ENCODE peak calls at places on chromosomes 11 and 22, in seven cellular contexts. V is Peyer's patch, N is lower lobe of right lung, M is stomach, A is GM06990, C is tibial artery, T is IMR-90. L is an unnamed sample. For H3K27me3, the result is how much of the 10 kb centered on the place peaks cover.

GRCh38 chr22:23236026-23236425 is 55.7 kb downstream of the BCR start:
- DNase-seq in V (no peak), N (no peak), M (no peak), A (no peak), C (no peak), T (peak), L (no peak)

GRCh38 chr22:42300286-42301071 is 30.0 kb upstream of the TCF20 start:
- DNase-seq in V (no peak), N (no peak), M (peak), A (peak), C (no peak), T (no peak), L (no peak)

GRCh38 chr11:46386005-46386331 is 4.5 kb downstream of the MDK start:
- DNase-seq in V (no peak), N (no peak), M (no peak), A (no peak), C (no peak), T (no peak), L (no peak)

GRCh38 chr22:46984751-46985506 is 222.5 kb downstream of the TBC1D22A start:
- DNase-seq in V (no peak), N (no peak), M (no peak), A (no peak), C (no peak), T (peak), L (peak)

GRCh38 chr11:9099617-9100016 is 8.2 kb upstream of the SCUBE2 start:
- DNase-seq in V (no peak), N (no peak), M (no peak), A (no peak), C (no peak), T (no peak), L (no peak)

GRCh38 chr22:43592470-43592869 is 180.7 kb downstream of the MPPED1 start:
- DNase-seq in V (no peak), N (no peak), M (no peak), A (no peak), C (no peak), T (peak), L (no peak)

GRCh38 chr11:130159139-130159538 is 443 bp upstream of the ST14 start:
- DNase-seq in V (no peak), N (no peak), M (no peak), A (no peak), C (no peak), T (no peak), L (no peak)

GRCh38 chr22:38871360-38872171 is 450 bp downstream of the CBX6 start:
- DNase-seq in V (no peak), N (peak), M (peak), A (no peak), C (no peak), T (no peak), L (no peak)

GRCh38 chr22:44497218-44497903 is 672 bp downstream of the RTL6 start:
- DNase-seq in V (no peak), N (no peak), M (no peak), A (peak), C (no peak), T (peak), L (no peak)

GRCh38 chr11:102254047-102254446 is 63.2 kb upstream of the BIRC3 start:
- DNase-seq in V (no peak), N (no peak), M (no peak), A (no peak), C (no peak), T (no peak), L (no peak)

GRCh38 chr22:45511847-45512261 is 9.2 kb downstream of the FBLN1 start:
- DNase-seq in V (no peak), N (no peak), M (peak), A (no peak), C (peak), T (peak), L (peak)

GRCh38 chr22:28822930-28823481 is 22.6 kb upstream of the XBP1 start:
- DNase-seq in V (no peak), N (no peak), M (peak), A (no peak), C (no peak), T (no peak), L (no peak)

GRCh38 chr11:35546317-35546716 is 20.9 kb upstream of the PAMR1 start:
- DNase-seq in V (no peak), N (no peak), M (no peak), A (no peak), C (no peak), T (no peak), L (no peak)

GRCh38 chr11:35009941-35010337 is 93.5 kb downstream of the PDHX start:
- DNase-seq in V (no peak), N (no peak), M (no peak), A (no peak), C (no peak), T (no peak), L (no peak)

GRCh38 chr11:128547946-128548654 is 39.3 kb downstream of the ETS1 start:
- DNase-seq in V (no peak), N (no peak), M (no peak), A (no peak), C (no peak), T (no peak), L (no peak)

GRCh38 chr11:26909429-26910009 is 84.4 kb upstream of the FIBIN start:
- DNase-seq in V (no peak), N (no peak), M (no peak), A (no peak), C (no peak), T (no peak), L (no peak)

GRCh38 chr11:110712643-110713468 is 619 bp upstream of the ARHGAP20 start:
- DNase-seq in V (no peak), N (no peak), M (no peak), A (no peak), C (peak), T (peak), L (no peak)

GRCh38 chr11:90241414-90241813 is 18.6 kb upstream of the CHORDC1 start:
- DNase-seq in V (no peak), N (no peak), M (no peak), A (no peak), C (no peak), T (no peak), L (no peak)

GRCh38 chr11:94762995-94763394 is 5.2 kb upstream of the AMOTL1 start:
- DNase-seq in V (no peak), N (no peak), M (no peak), A (no peak), C (no peak), T (no peak), L (no peak)

GRCh38 chr22:20140521-20140964 is 8.9 kb downstream of the ZDHHC8 start:
- DNase-seq in V (no peak), N (no peak), M (no peak), A (no peak), C (no peak), T (no peak), L (no peak)

GRCh38 chr11:94740975-94741707 is 27.0 kb upstream of the AMOTL1 start:
- DNase-seq in V (no peak), N (peak), M (no peak), A (no peak), C (no peak), T (peak), L (no peak)

GRCh38 chr11:110720646-110721283 is 8.5 kb upstream of the ARHGAP20 start:
- DNase-seq in V (no peak), N (no peak), M (no peak), A (no peak), C (no peak), T (peak), L (no peak)

GRCh38 chr11:48081151-48082010 is 101.0 kb downstream of the PTPRJ start:
- DNase-seq in V (no peak), N (peak), M (no peak), A (no peak), C (peak), T (peak), L (no peak)

GRCh38 chr11:35289821-35290220 is 129.5 kb downstream of the SLC1A2 start:
- DNase-seq in V (no peak), N (no peak), M (no peak), A (no peak), C (no peak), T (peak), L (no peak)

GRCh38 chr11:18617688-18618340 is 16.3 kb downstream of the SPTY2D1 start:
- DNase-seq in V (no peak), N (no peak), M (no peak), A (no peak), C (no peak), T (peak), L (no peak)

DNA sequence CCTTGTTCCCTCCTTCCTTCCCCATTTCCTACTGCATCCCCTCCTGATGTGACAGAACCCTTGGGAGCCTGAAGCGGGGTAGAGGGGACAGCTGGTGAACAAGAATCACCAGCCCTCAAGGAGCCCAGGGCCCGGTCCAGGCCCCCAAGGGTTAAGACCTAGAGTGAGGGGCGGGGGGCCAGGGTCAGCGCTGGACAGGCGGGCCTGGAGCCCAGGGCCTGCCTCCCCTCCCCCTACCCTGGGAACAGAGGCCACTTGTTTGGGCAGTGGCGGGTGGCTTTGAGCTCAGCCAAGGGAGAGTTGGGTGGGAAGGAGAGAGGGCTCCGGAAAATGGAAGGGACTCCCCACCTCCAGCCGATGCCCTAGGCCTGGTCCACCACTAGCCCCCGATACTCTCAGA is 2.1 kb downstream of the ARAP1 start:
- DNase-seq in V (no peak), N (no peak), M (no peak), A (no peak), C (no peak), T (no peak), L (no peak)
- H3K4me3 ChIP-seq in V (no peak), N (no peak), M (no peak), A (no peak), C (no peak), T (no peak), L (no peak)

DNA sequence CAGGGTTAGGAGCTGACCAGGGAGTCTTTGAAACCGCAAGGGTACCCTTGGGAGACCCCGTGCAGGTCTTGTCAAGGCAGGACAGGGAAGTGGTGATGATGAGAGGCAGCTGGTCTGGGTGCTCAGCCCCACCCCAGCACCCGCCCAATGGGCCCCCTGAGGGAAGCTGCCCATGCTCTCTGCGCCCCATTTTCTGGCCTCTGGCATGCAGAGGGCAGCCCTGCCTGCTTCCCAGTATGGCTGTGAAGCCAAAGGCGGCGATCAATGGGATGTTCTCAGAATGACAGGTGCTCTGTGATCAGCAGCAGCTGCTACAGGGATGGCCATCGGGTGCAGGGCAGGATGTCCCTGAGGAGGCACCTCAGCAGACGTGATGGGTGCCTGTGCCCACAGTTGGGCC is 54.7 kb downstream of the CDKN1C start:
- DNase-seq in V (no peak), N (peak), M (no peak), A (no peak), C (no peak), T (no peak), L (no peak)
- TF ChIP-seq CTCF in V (no peak), N (no peak), M (no peak), A (no peak), C (no peak), T (no peak), L (no peak)

DNA sequence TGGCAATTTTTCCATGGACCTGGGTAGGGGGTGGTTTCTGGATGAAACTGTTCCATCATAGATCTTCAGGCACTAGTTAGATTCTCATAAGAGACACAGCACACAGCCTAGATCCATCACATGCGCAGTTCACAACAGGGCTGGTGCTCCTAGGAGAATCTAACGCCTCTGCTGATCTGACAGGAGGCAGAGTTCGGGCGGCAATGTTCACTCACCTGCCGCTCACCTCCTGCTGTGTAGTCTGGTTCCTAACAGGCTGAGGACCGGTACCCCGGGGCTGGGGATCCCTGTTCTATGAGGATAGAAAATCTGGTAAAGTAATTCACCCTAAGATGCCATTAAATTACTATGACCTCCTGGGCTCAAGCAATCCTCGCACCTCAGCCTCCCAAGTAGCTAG is 318.0 kb downstream of the KIRREL3 start:
- DNase-seq in V (no peak), N (no peak), M (no peak), A (no peak), C (no peak), T (no peak), L (no peak)
- H3K27me3 ChIP-seq in V (under half), N (under half), M (under half), A (under half), C (under half), T (under half), L (under half)

GRCh38 chr11:64361659-64362058 is 2.7 kb downstream of the RPS6KA4 start:
- DNase-seq in V (no peak), N (no peak), M (no peak), A (no peak), C (no peak), T (no peak), L (no peak)

GRCh38 chr11:64362339-64362738 is 3.4 kb downstream of the RPS6KA4 start:
- DNase-seq in V (no peak), N (no peak), M (no peak), A (no peak), C (no peak), T (no peak), L (no peak)

GRCh38 chr11:64358907-64359711 is at the start of gene RPS6KA4:
- DNase-seq in V (peak), N (peak), M (peak), A (peak), C (peak), T (peak), L (no peak)

GRCh38 chr11:64359712-64360402 is 895 bp downstream of the RPS6KA4 start:
- DNase-seq in V (no peak), N (peak), M (peak), A (peak), C (no peak), T (no peak), L (no peak)

GRCh38 chr11:64360403-64360980 is 1.5 kb downstream of the RPS6KA4 start:
- DNase-seq in V (no peak), N (no peak), M (no peak), A (no peak), C (no peak), T (no peak), L (no peak)
- H3K4me3 ChIP-seq in V (peak), N (peak), M (peak), A (no peak), C (peak), T (no peak), L (no peak)

GRCh38 chr11:123357353-123357989 is 72.6 kb upstream of the GRAMD1B start:
- DNase-seq in V (no peak), N (no peak), M (no peak), A (no peak), C (no peak), T (no peak), L (no peak)

GRCh38 chr11:123360267-123360936 is 69.7 kb upstream of the GRAMD1B start:
- DNase-seq in V (no peak), N (no peak), M (no peak), A (no peak), C (no peak), T (no peak), L (no peak)

GRCh38 chr11:123354371-123354770 is 75.7 kb upstream of the GRAMD1B start:
- DNase-seq in V (no peak), N (no peak), M (no peak), A (no peak), C (no peak), T (no peak), L (no peak)

GRCh38 chr11:123356539-123356938 is 73.5 kb upstream of the GRAMD1B start:
- DNase-seq in V (no peak), N (no peak), M (no peak), A (no peak), C (no peak), T (no peak), L (no peak)

DNA sequence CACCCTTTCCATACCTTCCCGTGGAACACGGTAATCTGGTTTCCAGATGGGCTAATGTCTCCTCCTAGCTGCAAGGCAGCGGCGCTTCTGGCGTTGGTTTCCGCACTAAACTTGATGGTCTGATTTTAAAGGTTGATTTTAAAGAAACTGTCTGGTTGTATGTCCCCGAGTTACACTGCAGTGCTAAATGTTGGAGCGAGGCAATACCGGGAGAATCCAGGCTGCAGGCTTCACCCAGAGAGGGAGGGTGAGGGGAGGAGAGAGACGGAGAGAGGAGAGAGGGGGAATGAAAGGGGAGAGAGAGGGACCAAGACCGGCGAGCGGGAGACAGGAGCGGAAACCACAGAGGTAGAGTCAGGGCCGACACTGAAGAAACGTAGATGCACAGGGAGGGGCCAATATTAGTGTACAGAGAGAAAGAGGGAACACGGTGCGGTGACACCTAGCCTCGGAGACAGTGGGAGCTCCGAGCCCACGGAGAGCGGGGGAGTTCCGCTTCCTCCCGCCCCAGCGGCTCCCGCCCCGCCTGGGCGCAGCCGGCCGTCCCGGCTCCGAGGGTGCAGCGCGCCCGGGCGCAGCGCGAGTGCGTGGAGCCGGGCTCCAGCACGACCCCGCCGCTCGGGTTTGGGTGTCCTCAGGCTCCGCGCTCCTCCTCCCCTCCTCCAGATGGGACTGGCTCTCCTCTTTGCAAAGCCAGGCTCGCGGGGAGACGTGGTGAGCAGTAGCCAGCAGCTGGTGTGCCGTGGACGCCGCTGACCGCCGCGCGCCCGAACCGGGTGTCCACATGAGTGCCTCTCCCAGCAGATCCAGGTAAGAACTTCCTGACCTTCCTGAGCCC is 71.9 kb upstream of the GRAMD1B start:
- DNase-seq in V (no peak), N (no peak), M (no peak), A (peak), C (no peak), T (peak), L (no peak)
- TF ChIP-seq CTCF in V (peak), N (no peak), M (no peak), A (peak), C (no peak), T (peak), L (peak)

GRCh38 chr11:124863137-124863825 is 2.0 kb upstream of the ROBO3 start:
- DNase-seq in V (peak), N (peak), M (peak), A (no peak), C (peak), T (peak), L (no peak)

GRCh38 chr11:124863826-124864165 is 1.4 kb upstream of the ROBO3 start:
- DNase-seq in V (peak), N (no peak), M (no peak), A (no peak), C (no peak), T (no peak), L (no peak)

GRCh38 chr11:124864892-124865180 is 396 bp upstream of the ROBO3 start:
- DNase-seq in V (no peak), N (no peak), M (no peak), A (no peak), C (no peak), T (no peak), L (no peak)

GRCh38 chr11:124865181-124865901 is at the start of gene ROBO3:
- DNase-seq in V (no peak), N (no peak), M (no peak), A (no peak), C (no peak), T (no peak), L (no peak)

GRCh38 chr11:124864176-124864891 is 898 bp upstream of the ROBO3 start:
- DNase-seq in V (no peak), N (no peak), M (no peak), A (no peak), C (no peak), T (no peak), L (no peak)
- H3K27me3 ChIP-seq in V (under half), N (half or more), M (under half), A (under half), C (half or more), T (half or more), L (half or more)

L was measured in BJ.